ENCODE peak calls at places on chromosomes 2 and 18, in seven cellular contexts. F, G, Q, T, W, E and I are unnamed samples.

GRCh38 chr2:45964226-45964841 is 312.9 kb downstream of the PRKCE start:
- DNase-seq in T (peak), F (peak), E (peak), W (no peak), Q (peak), G (peak), I (peak)

GRCh38 chr2:96264656-96265348 is 995 bp downstream of the TMEM127 start:
- DNase-seq in Q (peak), F (peak), E (no peak), T (peak), W (peak), G (no peak), I (no peak)

GRCh38 chr2:119659601-119660342 is 19.2 kb upstream of the TMEM177 start:
- DNase-seq in G (no peak), E (peak), T (peak), W (peak), Q (peak), F (peak), I (no peak)

GRCh38 chr2:185185044-185185443 is 553.6 kb upstream of the FSIP2 start:
- DNase-seq in W (no peak), Q (no peak), G (no peak), E (no peak), F (no peak), T (no peak), I (no peak)

GRCh38 chr2:142112648-142113278 is 18.1 kb downstream of the LRP1B start:
- DNase-seq in T (peak), W (no peak), E (no peak), Q (peak), G (peak), F (no peak), I (no peak)

GRCh38 chr2:30569991-30570390 is 122.9 kb downstream of the LCLAT1 start:
- DNase-seq in G (no peak), T (no peak), F (no peak), E (no peak), W (no peak), Q (peak), I (no peak)

GRCh38 chr2:128308284-128308731 is 10.4 kb downstream of the HS6ST1 start:
- DNase-seq in G (no peak), W (no peak), Q (no peak), E (no peak), F (no peak), T (no peak), I (no peak)

GRCh38 chr18:9101730-9102390 is 639 bp upstream of the NDUFV2 start:
- DNase-seq in F (no peak), W (no peak), T (peak), E (no peak), G (no peak), Q (peak), I (no peak)

GRCh38 chr2:118865106-118865505 is 17.7 kb upstream of the EN1 start:
- DNase-seq in E (peak), Q (peak), W (peak), F (peak), G (peak), T (peak), I (no peak)

GRCh38 chr2:30847329-30847728 is 40.1 kb upstream of the CAPN13 start:
- DNase-seq in E (no peak), F (no peak), Q (no peak), T (no peak), G (no peak), W (no peak), I (no peak)

GRCh38 chr2:235719146-235719942 is 225.5 kb downstream of the AGAP1 start:
- DNase-seq in F (no peak), E (no peak), W (no peak), T (no peak), Q (no peak), G (no peak), I (no peak)

GRCh38 chr2:179622635-179623034 is 238.8 kb downstream of the ZNF385B start:
- DNase-seq in W (no peak), G (no peak), E (no peak), T (no peak), F (no peak), Q (no peak), I (no peak)

GRCh38 chr2:86019121-86019520 is 86.6 kb downstream of the POLR1A start:
- DNase-seq in W (no peak), Q (no peak), T (no peak), E (no peak), G (no peak), F (no peak), I (no peak)

GRCh38 chr2:127410871-127411396 is 7.3 kb upstream of the PROC start:
- DNase-seq in Q (peak), W (no peak), F (no peak), T (no peak), E (no peak), G (peak), I (no peak)

GRCh38 chr2:5700551-5700950 is 8.4 kb downstream of the SOX11 start:
- DNase-seq in T (no peak), W (no peak), Q (no peak), E (no peak), F (no peak), G (no peak), I (no peak)

GRCh38 chr2:148720501-148720998 is 76.0 kb downstream of the EPC2 start:
- DNase-seq in G (peak), Q (peak), E (no peak), W (no peak), T (no peak), F (no peak), I (no peak)

GRCh38 chr2:70122470-70122869 is 35.2 kb downstream of the PCBP1 start:
- DNase-seq in F (no peak), W (no peak), G (no peak), E (no peak), T (no peak), Q (no peak), I (no peak)

GRCh38 chr2:236531205-236531604 is 38.4 kb upstream of the ACKR3 start:
- DNase-seq in W (no peak), G (no peak), F (no peak), E (no peak), T (no peak), Q (no peak), I (no peak)

GRCh38 chr2:29212009-29212408 is 96.8 kb downstream of the CLIP4 start:
- DNase-seq in Q (no peak), E (no peak), W (no peak), F (peak), T (no peak), G (peak), I (no peak)

GRCh38 chr2:191064590-191064989 is 50.6 kb upstream of the STAT1 start:
- DNase-seq in T (no peak), G (no peak), E (no peak), W (no peak), Q (no peak), F (no peak), I (no peak)

GRCh38 chr2:12762976-12763375 is 46.2 kb downstream of the TRIB2 start:
- DNase-seq in F (no peak), T (no peak), G (no peak), W (no peak), Q (no peak), E (no peak), I (no peak)

GRCh38 chr2:216211141-216211540 is 102.0 kb downstream of the XRCC5 start:
- DNase-seq in Q (no peak), F (no peak), G (no peak), W (no peak), E (no peak), T (no peak), I (no peak)

GRCh38 chr2:235669983-235670962 is 176.4 kb downstream of the AGAP1 start:
- DNase-seq in Q (peak), E (peak), T (peak), F (peak), W (peak), G (peak), I (peak)

GRCh38 chr2:84223191-84223590 is 235.9 kb downstream of the SUCLG1 start:
- DNase-seq in T (peak), Q (peak), W (no peak), F (no peak), E (no peak), G (no peak), I (no peak)

GRCh38 chr18:42052137-42052708 is 97.2 kb downstream of the PIK3C3 start:
- DNase-seq in F (no peak), G (peak), E (no peak), Q (peak), T (no peak), W (peak), I (no peak)

GRCh38 chr2:168345601-168346000 is 98.2 kb upstream of the STK39 start:
- DNase-seq in F (no peak), E (no peak), T (no peak), W (no peak), Q (no peak), G (no peak), I (no peak)

GRCh38 chr2:85804583-85804982 is 50.8 kb downstream of the ATOH8 start:
- DNase-seq in E (no peak), G (no peak), Q (no peak), W (peak), T (no peak), F (peak), I (no peak)

GRCh38 chr2:6676245-6676644 is 189.5 kb downstream of the CMPK2 start:
- DNase-seq in G (no peak), F (no peak), W (no peak), Q (no peak), T (no peak), E (no peak), I (no peak)

GRCh38 chr2:105404736-105405135 is 5.9 kb upstream of the FHL2 start:
- DNase-seq in E (no peak), W (no peak), Q (no peak), G (no peak), F (no peak), T (no peak), I (no peak)

GRCh38 chr2:215738360-215738759 is 275.0 kb downstream of the MREG start:
- DNase-seq in F (no peak), E (no peak), T (no peak), W (no peak), G (no peak), Q (no peak), I (no peak)

GRCh38 chr2:7031424-7032245 is 114.4 kb downstream of the RNF144A start:
- DNase-seq in F (no peak), E (no peak), G (peak), W (no peak), Q (peak), T (peak), I (no peak)

GRCh38 chr2:234795272-234795920 is 156.4 kb upstream of the SH3BP4 start:
- DNase-seq in G (no peak), F (no peak), Q (peak), E (no peak), T (peak), W (no peak), I (no peak)

GRCh38 chr2:121735520-121736074 is 1.1 kb downstream of the NIFK start:
- DNase-seq in W (no peak), T (no peak), F (no peak), G (no peak), Q (no peak), E (no peak), I (no peak)

GRCh38 chr2:69385443-69386151 is 1.4 kb downstream of the GFPT1 start:
- DNase-seq in F (no peak), Q (peak), E (no peak), W (no peak), G (no peak), T (no peak), I (no peak)

DNA sequence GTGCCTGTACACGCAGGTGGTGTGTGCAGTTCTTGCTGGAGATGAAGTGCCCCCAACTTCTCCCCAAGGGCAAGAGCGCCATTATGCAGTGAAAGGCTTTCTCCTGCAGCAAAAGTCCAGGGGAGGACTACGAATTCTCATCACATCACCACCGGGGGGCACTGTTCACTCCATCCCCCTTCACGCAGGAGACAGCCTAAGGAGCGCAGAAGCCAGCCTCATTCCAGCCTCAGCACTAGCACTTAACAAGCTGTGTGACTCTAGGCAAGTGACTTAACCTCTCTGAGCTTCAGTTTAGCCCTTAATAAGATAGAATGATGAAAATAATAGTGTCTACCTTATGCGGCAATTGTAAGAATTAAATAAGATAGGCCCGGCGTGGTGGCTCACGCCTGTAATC is 32.3 kb downstream of the DNMT3A start:
- DNase-seq in E (no peak), W (peak), Q (peak), F (peak), T (peak), G (no peak), I (no peak)
- TF ChIP-seq CTCF in E (peak), W (peak), Q (peak), F (peak), T (peak), G (peak), I (peak)

DNA sequence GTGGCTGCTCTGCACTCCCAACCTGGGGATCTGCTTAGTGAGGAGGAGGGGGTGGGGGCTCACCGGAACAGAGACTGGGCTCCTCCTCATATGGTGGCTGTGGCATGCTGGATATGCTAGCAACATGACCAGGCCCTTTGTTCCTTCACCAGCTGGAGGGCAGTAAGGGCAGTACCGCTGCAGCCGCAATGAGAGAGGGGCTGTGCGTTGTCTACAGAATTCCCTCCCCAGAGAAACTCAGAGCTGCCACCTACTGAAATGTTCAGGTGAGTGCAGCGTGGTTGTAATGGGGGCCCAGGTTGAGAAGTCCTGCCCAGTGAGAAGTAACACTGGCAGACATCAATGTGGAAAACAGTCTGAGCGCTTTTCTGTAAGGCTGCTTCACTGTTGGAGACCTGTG is 1211.9 kb upstream of the NXPH2 start:
- DNase-seq in T (no peak), F (no peak), Q (no peak), W (peak), E (no peak), G (no peak), I (no peak)
- TF ChIP-seq CTCF in T (no peak), F (no peak), Q (no peak), W (no peak), E (no peak), G (no peak), I (no peak)

DNA sequence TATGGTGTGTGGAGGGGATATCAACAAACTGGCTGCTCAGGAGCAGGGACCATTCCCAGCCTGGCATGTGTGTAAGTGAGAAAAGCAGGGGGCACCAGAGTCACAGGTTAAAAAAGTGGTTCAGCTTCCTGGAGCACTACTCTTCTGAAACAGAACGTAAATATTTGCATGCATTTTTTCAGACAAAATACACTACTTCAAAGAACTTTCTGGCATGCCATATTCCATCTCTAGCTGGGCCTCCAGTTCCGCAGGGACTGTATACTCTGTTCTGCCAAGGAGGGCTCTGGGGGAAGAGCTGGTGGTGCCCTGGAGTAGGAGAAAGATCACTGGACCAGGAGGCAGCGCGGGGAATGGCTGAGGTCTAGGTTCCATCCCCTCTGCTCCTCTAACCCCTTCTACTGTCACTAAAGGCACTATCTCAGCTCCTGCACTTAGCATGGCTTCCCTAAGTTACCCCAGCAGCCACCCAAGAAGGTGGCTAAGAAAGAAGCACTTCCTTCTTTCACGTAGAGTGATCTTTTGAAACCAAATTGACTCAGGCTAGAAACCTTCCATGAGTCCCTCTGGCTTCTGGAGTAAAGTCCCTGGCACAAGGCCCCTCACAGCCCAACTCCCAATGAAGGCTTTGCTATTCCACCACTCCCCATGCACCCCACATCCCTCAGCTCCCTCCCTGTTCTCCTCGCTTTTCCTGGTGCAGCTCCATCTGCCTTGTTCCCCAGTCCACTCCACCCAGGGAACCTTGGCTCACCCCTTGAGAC is 57.6 kb upstream of the CABLES1 start:
- DNase-seq in F (peak), E (no peak), W (no peak), G (no peak), T (no peak), Q (peak), I (no peak)
- TF ChIP-seq CTCF in F (peak), E (peak), W (peak), G (peak), T (peak), Q (peak), I (peak)

DNA sequence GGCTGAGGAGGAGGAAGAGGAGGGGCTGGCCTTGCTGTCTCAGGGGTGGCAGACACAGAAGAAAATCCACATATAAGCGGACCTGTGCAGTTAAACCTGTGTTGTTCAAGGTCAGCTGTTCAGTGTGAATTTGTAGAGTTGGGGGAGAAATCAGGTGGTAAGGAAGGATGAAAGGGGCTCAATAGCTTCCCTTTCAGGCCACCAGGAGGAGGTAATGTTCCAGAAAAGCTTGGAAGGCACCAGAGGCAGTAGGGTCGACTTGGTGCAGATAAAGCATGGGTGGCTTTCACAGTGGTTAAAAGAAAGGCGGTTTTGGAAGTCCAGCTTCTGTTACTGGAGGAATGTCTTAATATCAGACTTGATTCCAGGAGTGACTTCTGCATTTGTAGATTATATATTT is 167.4 kb downstream of the THSD7B start:
- DNase-seq in G (no peak), F (peak), T (peak), Q (no peak), W (peak), E (no peak), I (no peak)
- TF ChIP-seq CTCF in G (peak), F (peak), T (peak), Q (peak), W (peak), E (peak), I (no peak)

DNA sequence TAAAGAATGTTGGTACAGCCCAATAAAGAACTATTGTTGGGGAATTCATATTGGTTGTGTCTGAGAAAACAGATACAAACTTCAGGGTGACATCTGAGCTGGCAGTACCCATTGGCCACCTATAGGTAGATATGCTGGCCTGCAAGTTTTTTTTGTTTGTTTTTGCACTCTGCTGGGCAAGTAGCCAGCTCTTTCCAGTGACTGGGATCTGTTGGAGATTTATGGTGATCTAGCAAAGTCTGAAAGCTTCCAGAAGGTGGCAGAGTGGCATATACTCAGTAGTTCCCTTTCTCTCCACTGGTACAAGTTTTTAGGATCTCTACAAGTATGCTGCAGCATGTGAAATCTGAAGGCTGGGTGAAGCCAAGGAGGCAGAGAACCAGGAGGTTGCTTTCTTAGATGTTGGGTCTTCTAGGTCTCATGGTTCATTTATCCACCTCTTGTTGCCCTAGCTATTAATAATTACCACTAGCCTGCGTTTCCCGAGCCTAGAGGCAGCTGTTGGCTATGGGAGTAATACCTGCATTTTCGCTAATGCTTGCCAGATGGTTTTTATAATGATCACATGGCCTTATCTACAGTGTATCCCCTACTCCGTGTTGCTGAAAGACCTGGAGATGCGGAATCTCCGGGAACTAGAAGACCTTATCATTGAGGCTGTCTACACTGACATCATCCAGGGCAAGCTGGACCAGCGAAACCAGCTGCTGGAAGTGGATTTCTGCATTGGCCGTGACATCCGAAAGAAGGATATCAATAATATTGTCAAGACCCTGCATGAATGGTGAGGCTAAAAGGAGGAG is 9.5 kb downstream of the COPS7B start:
- DNase-seq in Q (peak), T (peak), F (peak), E (no peak), G (peak), W (peak), I (peak)
- TF ChIP-seq CTCF in Q (peak), T (peak), F (peak), E (peak), G (peak), W (peak), I (peak)

DNA sequence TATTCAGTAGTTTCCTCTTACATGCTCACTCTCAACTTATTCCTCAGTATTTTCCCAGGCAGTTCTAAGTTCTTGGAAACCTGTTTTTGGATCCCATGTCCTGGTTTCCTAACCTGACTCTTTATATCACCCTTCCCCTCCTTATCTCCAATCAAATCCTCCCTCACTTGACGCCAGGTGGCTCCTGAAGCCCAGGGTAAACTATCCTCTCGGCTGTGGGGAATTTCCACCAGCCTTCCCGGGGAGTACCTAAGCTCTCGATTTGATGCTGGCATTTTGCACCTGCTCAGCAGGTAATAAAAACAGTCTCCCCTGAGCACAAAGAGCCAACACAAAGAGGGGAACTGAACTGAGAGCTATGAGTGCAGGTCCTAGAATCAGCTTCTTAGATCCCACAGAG is 538.0 kb downstream of the SLC4A3 start:
- DNase-seq in G (no peak), W (peak), Q (no peak), T (no peak), E (no peak), F (no peak), I (no peak)
- TF ChIP-seq CTCF in G (no peak), W (peak), Q (no peak), T (no peak), E (no peak), F (no peak), I (no peak)

GRCh38 chr2:130370490-130370889 is 14.6 kb downstream of the PTPN18 start:
- DNase-seq in T (no peak), W (no peak), E (no peak), F (no peak), G (no peak), Q (no peak), I (no peak)

GRCh38 chr2:130372055-130372832 is 16.4 kb downstream of the PTPN18 start:
- DNase-seq in Q (peak), G (peak), E (peak), W (peak), T (peak), F (peak), I (peak)

GRCh38 chr2:130368786-130369185 is 12.9 kb downstream of the PTPN18 start:
- DNase-seq in Q (no peak), E (no peak), T (no peak), F (no peak), G (no peak), W (no peak), I (no peak)

GRCh38 chr2:130371723-130372054 is 15.8 kb downstream of the PTPN18 start:
- DNase-seq in G (no peak), W (no peak), Q (no peak), E (no peak), F (no peak), T (no peak), I (no peak)

GRCh38 chr2:130369589-130370341 is 13.9 kb downstream of the PTPN18 start:
- DNase-seq in F (peak), Q (no peak), G (no peak), W (no peak), T (no peak), E (no peak), I (no peak)
- TF ChIP-seq CTCF in F (no peak), Q (no peak), G (no peak), W (no peak), T (no peak), E (no peak), I (no peak)